ENCODE peak calls at places on chromosomes 3 and 15, in six cellular contexts. One of them, this sample, is unnamed.

GRCh38 chr15:70907784-70908471 is 15.3 kb downstream of the LRRC49 start:
- DNase-seq in Karpas-422: no peak
- DNase-seq in ovary: no peak
- DNase-seq in GM23338: peak
- DNase-seq in psoas muscle: no peak
- DNase-seq in cardiac muscle cell: no peak
- DNase-seq in this sample: no peak

GRCh38 chr3:64650710-64651109 is 37.1 kb downstream of the ADAMTS9 start:
- DNase-seq in Karpas-422: no peak
- DNase-seq in ovary: no peak
- DNase-seq in GM23338: no peak
- DNase-seq in psoas muscle: no peak
- DNase-seq in cardiac muscle cell: no peak
- DNase-seq in this sample: no peak

GRCh38 chr3:102449341-102449740 is 14.5 kb downstream of the ZPLD1 start:
- DNase-seq in Karpas-422: no peak
- DNase-seq in ovary: no peak
- DNase-seq in GM23338: no peak
- DNase-seq in psoas muscle: no peak
- DNase-seq in cardiac muscle cell: no peak
- DNase-seq in this sample: peak

GRCh38 chr3:58866079-58866478 is 183.7 kb downstream of the CFAP20DC start:
- DNase-seq in Karpas-422: no peak
- DNase-seq in ovary: no peak
- DNase-seq in GM23338: peak
- DNase-seq in psoas muscle: no peak
- DNase-seq in cardiac muscle cell: no peak
- DNase-seq in this sample: no peak

GRCh38 chr3:156626104-156626503 is 48.3 kb upstream of the TIPARP start:
- DNase-seq in Karpas-422: no peak
- DNase-seq in ovary: no peak
- DNase-seq in GM23338: no peak
- DNase-seq in psoas muscle: no peak
- DNase-seq in cardiac muscle cell: no peak
- DNase-seq in this sample: no peak

GRCh38 chr3:73558399-73559075 is 66.2 kb downstream of the PDZRN3 start:
- DNase-seq in Karpas-422: no peak
- DNase-seq in ovary: no peak
- DNase-seq in GM23338: peak
- DNase-seq in psoas muscle: peak
- DNase-seq in cardiac muscle cell: no peak
- DNase-seq in this sample: no peak

GRCh38 chr15:81337713-81338157 is 13.8 kb upstream of the STARD5 start:
- DNase-seq in Karpas-422: no peak
- DNase-seq in ovary: peak
- DNase-seq in GM23338: no peak
- DNase-seq in psoas muscle: no peak
- DNase-seq in cardiac muscle cell: no peak
- DNase-seq in this sample: no peak

GRCh38 chr3:125594581-125595011 is 701 bp downstream of the OSBPL11 start:
- DNase-seq in Karpas-422: peak
- DNase-seq in ovary: peak
- DNase-seq in GM23338: peak
- DNase-seq in psoas muscle: no peak
- DNase-seq in cardiac muscle cell: peak
- DNase-seq in this sample: no peak

GRCh38 chr3:34843479-34843870 is 795.9 kb upstream of the ARPP21 start:
- DNase-seq in Karpas-422: no peak
- DNase-seq in ovary: no peak
- DNase-seq in GM23338: no peak
- DNase-seq in psoas muscle: no peak
- DNase-seq in cardiac muscle cell: no peak
- DNase-seq in this sample: peak

GRCh38 chr15:76293361-76293760 is 17.9 kb downstream of the ETFA start:
- DNase-seq in Karpas-422: no peak
- DNase-seq in ovary: no peak
- DNase-seq in GM23338: no peak
- DNase-seq in psoas muscle: no peak
- DNase-seq in cardiac muscle cell: no peak
- DNase-seq in this sample: no peak

GRCh38 chr3:172476339-172476738 is 28.1 kb upstream of the GHSR start:
- DNase-seq in Karpas-422: no peak
- DNase-seq in ovary: no peak
- DNase-seq in GM23338: no peak
- DNase-seq in psoas muscle: no peak
- DNase-seq in cardiac muscle cell: no peak
- DNase-seq in this sample: no peak

GRCh38 chr3:160402249-160403027 is 3.0 kb downstream of the SMC4 start:
- DNase-seq in Karpas-422: no peak
- DNase-seq in ovary: no peak
- DNase-seq in GM23338: no peak
- DNase-seq in psoas muscle: no peak
- DNase-seq in cardiac muscle cell: no peak
- DNase-seq in this sample: no peak

GRCh38 chr3:188123170-188123920 is 30.6 kb upstream of the LPP start:
- DNase-seq in Karpas-422: peak
- DNase-seq in ovary: no peak
- DNase-seq in GM23338: no peak
- DNase-seq in psoas muscle: no peak
- DNase-seq in cardiac muscle cell: no peak
- DNase-seq in this sample: no peak

GRCh38 chr3:152203677-152204076 is 65.1 kb upstream of the MBNL1 start:
- DNase-seq in Karpas-422: no peak
- DNase-seq in ovary: no peak
- DNase-seq in GM23338: no peak
- DNase-seq in psoas muscle: no peak
- DNase-seq in cardiac muscle cell: no peak
- DNase-seq in this sample: no peak

GRCh38 chr3:127654374-127654773 is 18.4 kb upstream of the ABTB1 start:
- DNase-seq in Karpas-422: no peak
- DNase-seq in ovary: no peak
- DNase-seq in GM23338: no peak
- DNase-seq in psoas muscle: no peak
- DNase-seq in cardiac muscle cell: no peak
- DNase-seq in this sample: no peak

GRCh38 chr15:81056276-81056675 is 55.6 kb downstream of the TLNRD1 start:
- DNase-seq in Karpas-422: no peak
- DNase-seq in ovary: no peak
- DNase-seq in GM23338: no peak
- DNase-seq in psoas muscle: no peak
- DNase-seq in cardiac muscle cell: no peak
- DNase-seq in this sample: no peak

GRCh38 chr3:155252021-155252420 is 41.5 kb downstream of the STRIT1 start:
- DNase-seq in Karpas-422: no peak
- DNase-seq in ovary: no peak
- DNase-seq in GM23338: no peak
- DNase-seq in psoas muscle: no peak
- DNase-seq in cardiac muscle cell: no peak
- DNase-seq in this sample: no peak

GRCh38 chr3:186963636-186964035 is 33.3 kb downstream of the ST6GAL1 start:
- DNase-seq in Karpas-422: no peak
- DNase-seq in ovary: no peak
- DNase-seq in GM23338: no peak
- DNase-seq in psoas muscle: no peak
- DNase-seq in cardiac muscle cell: no peak
- DNase-seq in this sample: peak

GRCh38 chr3:137762674-137763593 is 1.2 kb upstream of the SOX14 start:
- DNase-seq in Karpas-422: no peak
- DNase-seq in ovary: no peak
- DNase-seq in GM23338: peak
- DNase-seq in psoas muscle: no peak
- DNase-seq in cardiac muscle cell: no peak
- DNase-seq in this sample: no peak

GRCh38 chr3:187533797-187534196 is 136.4 kb downstream of the SST start:
- DNase-seq in Karpas-422: no peak
- DNase-seq in ovary: no peak
- DNase-seq in GM23338: no peak
- DNase-seq in psoas muscle: no peak
- DNase-seq in cardiac muscle cell: no peak
- DNase-seq in this sample: no peak

GRCh38 chr3:184688251-184688851 is 23.5 kb downstream of the MAGEF1 start:
- DNase-seq in Karpas-422: no peak
- DNase-seq in ovary: peak
- DNase-seq in GM23338: no peak
- DNase-seq in psoas muscle: no peak
- DNase-seq in cardiac muscle cell: no peak
- DNase-seq in this sample: no peak

GRCh38 chr3:169869484-169870304 is at the start of gene LRRC31:
- DNase-seq in Karpas-422: no peak
- DNase-seq in ovary: no peak
- DNase-seq in GM23338: no peak
- DNase-seq in psoas muscle: no peak
- DNase-seq in cardiac muscle cell: no peak
- DNase-seq in this sample: no peak

GRCh38 chr3:55330355-55330754 is 156.8 kb downstream of the WNT5A start:
- DNase-seq in Karpas-422: no peak
- DNase-seq in ovary: no peak
- DNase-seq in GM23338: no peak
- DNase-seq in psoas muscle: no peak
- DNase-seq in cardiac muscle cell: no peak
- DNase-seq in this sample: peak

GRCh38 chr3:161475905-161476304 is 20.7 kb upstream of the OTOL1 start:
- DNase-seq in Karpas-422: no peak
- DNase-seq in ovary: no peak
- DNase-seq in GM23338: no peak
- DNase-seq in psoas muscle: no peak
- DNase-seq in cardiac muscle cell: peak
- DNase-seq in this sample: no peak

GRCh38 chr15:31483924-31484368 is 157.3 kb downstream of the KLF13 start:
- DNase-seq in Karpas-422: no peak
- DNase-seq in ovary: no peak
- DNase-seq in GM23338: peak
- DNase-seq in psoas muscle: no peak
- DNase-seq in cardiac muscle cell: no peak
- DNase-seq in this sample: no peak

GRCh38 chr3:56761887-56762605 is 39.7 kb downstream of the ARHGEF3 start:
- DNase-seq in Karpas-422: no peak
- DNase-seq in ovary: no peak
- DNase-seq in GM23338: no peak
- DNase-seq in psoas muscle: no peak
- DNase-seq in cardiac muscle cell: no peak
- DNase-seq in this sample: no peak

GRCh38 chr3:38438421-38438820 is 15.3 kb upstream of the ACVR2B start:
- DNase-seq in Karpas-422: no peak
- DNase-seq in ovary: no peak
- DNase-seq in GM23338: no peak
- DNase-seq in psoas muscle: no peak
- DNase-seq in cardiac muscle cell: no peak
- DNase-seq in this sample: no peak

GRCh38 chr3:30263238-30263920 is 343.0 kb upstream of the TGFBR2 start:
- DNase-seq in Karpas-422: no peak
- DNase-seq in ovary: no peak
- DNase-seq in GM23338: no peak
- DNase-seq in psoas muscle: no peak
- DNase-seq in cardiac muscle cell: no peak
- DNase-seq in this sample: no peak

GRCh38 chr3:140854961-140855360 is 86.7 kb upstream of the SLC25A36 start:
- DNase-seq in Karpas-422: no peak
- DNase-seq in ovary: no peak
- DNase-seq in GM23338: no peak
- DNase-seq in psoas muscle: no peak
- DNase-seq in cardiac muscle cell: no peak
- DNase-seq in this sample: no peak

GRCh38 chr3:139532996-139533395 is 6.5 kb downstream of the RBP1 start:
- DNase-seq in Karpas-422: no peak
- DNase-seq in ovary: peak
- DNase-seq in GM23338: no peak
- DNase-seq in psoas muscle: no peak
- DNase-seq in cardiac muscle cell: no peak
- DNase-seq in this sample: no peak
- H3K27ac ChIP-seq in Karpas-422: no peak
- H3K27ac ChIP-seq in ovary: peak
- H3K27ac ChIP-seq in GM23338: no peak
- H3K27ac ChIP-seq in psoas muscle: no peak
- H3K27ac ChIP-seq in cardiac muscle cell: peak
- H3K27ac ChIP-seq in this sample: peak

GRCh38 chr3:27670619-27671018 is 51.5 kb downstream of the EOMES start:
- DNase-seq in Karpas-422: no peak
- DNase-seq in ovary: no peak
- DNase-seq in GM23338: no peak
- DNase-seq in psoas muscle: no peak
- DNase-seq in cardiac muscle cell: no peak
- DNase-seq in this sample: no peak

GRCh38 chr3:27666708-27667107 is 55.4 kb downstream of the EOMES start:
- DNase-seq in Karpas-422: peak
- DNase-seq in ovary: peak
- DNase-seq in GM23338: peak
- DNase-seq in psoas muscle: peak
- DNase-seq in cardiac muscle cell: peak
- DNase-seq in this sample: peak

GRCh38 chr3:27669505-27670085 is 52.5 kb downstream of the EOMES start:
- DNase-seq in Karpas-422: no peak
- DNase-seq in ovary: no peak
- DNase-seq in GM23338: no peak
- DNase-seq in psoas muscle: no peak
- DNase-seq in cardiac muscle cell: no peak
- DNase-seq in this sample: no peak

GRCh38 chr3:27667751-27668150 is 54.4 kb downstream of the EOMES start:
- DNase-seq in Karpas-422: no peak
- DNase-seq in ovary: no peak
- DNase-seq in GM23338: no peak
- DNase-seq in psoas muscle: no peak
- DNase-seq in cardiac muscle cell: no peak
- DNase-seq in this sample: no peak

DNA sequence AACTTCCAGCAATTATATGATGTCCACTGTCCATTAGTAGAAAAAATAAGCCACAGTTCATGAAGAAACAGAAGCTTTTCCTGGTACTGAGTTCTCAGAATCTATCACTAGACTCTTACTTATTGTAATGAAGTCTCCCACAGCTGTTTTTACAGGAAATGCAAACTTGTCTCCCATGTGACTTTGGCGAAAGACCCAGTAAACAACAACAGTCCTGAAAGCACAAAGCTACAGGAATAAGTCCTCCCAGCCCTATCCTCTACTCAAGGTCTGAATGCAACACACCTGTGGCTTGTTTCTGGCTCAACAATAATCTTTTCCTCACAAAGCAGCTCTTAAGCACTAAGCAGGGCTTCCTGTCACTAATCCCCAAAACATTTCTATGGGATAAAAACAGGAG is 55.8 kb downstream of the EOMES start:
- DNase-seq in Karpas-422: no peak
- DNase-seq in ovary: no peak
- DNase-seq in GM23338: peak
- DNase-seq in psoas muscle: no peak
- DNase-seq in cardiac muscle cell: no peak
- DNase-seq in this sample: no peak
- H3K4me3 ChIP-seq in Karpas-422: no peak
- H3K4me3 ChIP-seq in ovary: no peak
- H3K4me3 ChIP-seq in GM23338: peak
- H3K4me3 ChIP-seq in psoas muscle: no peak
- H3K4me3 ChIP-seq in cardiac muscle cell: no peak
- H3K4me3 ChIP-seq in this sample: no peak

GRCh38 chr15:34366271-34367043 is 539 bp downstream of the LPCAT4 start:
- DNase-seq in Karpas-422: peak
- DNase-seq in ovary: peak
- DNase-seq in GM23338: peak
- DNase-seq in psoas muscle: peak
- DNase-seq in cardiac muscle cell: peak
- DNase-seq in this sample: peak
- H3K27ac ChIP-seq in Karpas-422: no peak
- H3K27ac ChIP-seq in ovary: peak
- H3K27ac ChIP-seq in GM23338: peak
- H3K27ac ChIP-seq in psoas muscle: peak
- H3K27ac ChIP-seq in cardiac muscle cell: peak
- H3K27ac ChIP-seq in this sample: peak

GRCh38 chr3:119357190-119357589 is 63.0 kb downstream of the ARHGAP31 start:
- DNase-seq in Karpas-422: no peak
- DNase-seq in ovary: peak
- DNase-seq in GM23338: no peak
- DNase-seq in psoas muscle: no peak
- DNase-seq in cardiac muscle cell: peak
- DNase-seq in this sample: no peak
- H3K4me3 ChIP-seq in Karpas-422: no peak
- H3K4me3 ChIP-seq in ovary: no peak
- H3K4me3 ChIP-seq in GM23338: no peak
- H3K4me3 ChIP-seq in psoas muscle: no peak
- H3K4me3 ChIP-seq in cardiac muscle cell: no peak
- H3K4me3 ChIP-seq in this sample: no peak

This sample was measured in A673.